ENCODE peak calls at places on chromosomes 2 and 18, in four cellular contexts. O is WTC11, C is SK-N-SH, U is K562. Q is an unnamed sample.

GRCh38 chr2:69083126-69083733 is 70.3 kb downstream of the ANTXR1 start:
- DNase-seq in O (no peak), U (no peak), C (no peak), Q (peak)

GRCh38 chr2:120767486-120768005 is 31.9 kb downstream of the GLI2 start:
- DNase-seq in C (no peak), U (no peak), O (peak), Q (no peak)

GRCh38 chr18:49846718-49847470 is 33.6 kb upstream of the ACAA2 start:
- DNase-seq in O (no peak), U (no peak), C (no peak), Q (no peak)

GRCh38 chr2:240467149-240467642 is 31.7 kb downstream of the GPC1 start:
- DNase-seq in U (no peak), O (no peak), C (peak), Q (no peak)

GRCh38 chr2:68689553-68690537 is 44.8 kb upstream of the ARHGAP25 start:
- DNase-seq in U (no peak), O (no peak), C (no peak), Q (no peak)

GRCh38 chr2:45739796-45740485 is 88.5 kb downstream of the PRKCE start:
- DNase-seq in O (no peak), U (no peak), C (no peak), Q (no peak)

GRCh38 chr18:68489018-68489792 is 225.7 kb downstream of the TMX3 start:
- DNase-seq in O (peak), U (no peak), C (no peak), Q (no peak)

GRCh38 chr18:71168576-71169145 is 879.8 kb downstream of the SOCS6 start:
- DNase-seq in U (no peak), C (no peak), O (no peak), Q (no peak)

GRCh38 chr2:42958036-42958370 is 165.6 kb upstream of the HAAO start:
- DNase-seq in C (no peak), O (no peak), U (no peak), Q (no peak)

GRCh38 chr18:72544092-72544886 is at the start of gene CBLN2:
- DNase-seq in O (peak), C (peak), U (peak), Q (peak)

GRCh38 chr2:178761759-178762371 is 45.4 kb downstream of the TTN start:
- DNase-seq in O (peak), C (peak), U (peak), Q (peak)

GRCh38 chr2:202099515-202099914 is 26.5 kb downstream of the KIAA2012 start:
- DNase-seq in U (no peak), C (no peak), O (no peak), Q (no peak)

GRCh38 chr2:68908392-68908970 is 37.3 kb upstream of the BMP10 start:
- DNase-seq in U (peak), C (no peak), O (peak), Q (no peak)

GRCh38 chr2:159892990-159893389 is 95.0 kb upstream of the CD302 start:
- DNase-seq in O (no peak), U (no peak), C (no peak), Q (no peak)

GRCh38 chr2:142965464-142965863 is 88.0 kb downstream of the KYNU start:
- DNase-seq in C (no peak), O (no peak), U (no peak), Q (no peak)

GRCh38 chr18:13823707-13824395 is at the start of gene MC5R:
- DNase-seq in U (peak), O (peak), C (peak), Q (peak)

GRCh38 chr18:9477509-9477908 is 2.2 kb downstream of the RALBP1 start:
- DNase-seq in O (no peak), C (no peak), U (peak), Q (no peak)

GRCh38 chr2:241933175-241933911 is 63.8 kb downstream of the RTP5 start:
- DNase-seq in O (no peak), U (no peak), C (no peak), Q (no peak)

GRCh38 chr18:49001111-49001510 is 50.3 kb upstream of the SMAD7 start:
- DNase-seq in O (no peak), U (no peak), C (no peak), Q (no peak)

GRCh38 chr2:128638311-128638710 is 319.6 kb upstream of the HS6ST1 start:
- DNase-seq in C (no peak), U (no peak), O (no peak), Q (no peak)

GRCh38 chr18:48151421-48152095 is 221.1 kb upstream of the SMAD2 start:
- DNase-seq in C (no peak), U (no peak), O (no peak), Q (no peak)

GRCh38 chr2:230762317-230762896 is 49.8 kb downstream of the CAB39 start:
- DNase-seq in C (peak), U (peak), O (peak), Q (peak)

GRCh38 chr2:141957827-141958440 is 172.9 kb downstream of the LRP1B start:
- DNase-seq in C (no peak), U (no peak), O (no peak), Q (no peak)

GRCh38 chr2:215396595-215397313 is 39.1 kb downstream of the FN1 start:
- DNase-seq in O (no peak), C (no peak), U (no peak), Q (no peak)

GRCh38 chr2:41197781-41198180 is 745.9 kb upstream of the SLC8A1 start:
- DNase-seq in C (no peak), O (no peak), U (no peak), Q (no peak)

GRCh38 chr2:41199320-41199719 is 747.4 kb upstream of the SLC8A1 start:
- DNase-seq in C (no peak), O (no peak), U (no peak), Q (no peak)

DNA sequence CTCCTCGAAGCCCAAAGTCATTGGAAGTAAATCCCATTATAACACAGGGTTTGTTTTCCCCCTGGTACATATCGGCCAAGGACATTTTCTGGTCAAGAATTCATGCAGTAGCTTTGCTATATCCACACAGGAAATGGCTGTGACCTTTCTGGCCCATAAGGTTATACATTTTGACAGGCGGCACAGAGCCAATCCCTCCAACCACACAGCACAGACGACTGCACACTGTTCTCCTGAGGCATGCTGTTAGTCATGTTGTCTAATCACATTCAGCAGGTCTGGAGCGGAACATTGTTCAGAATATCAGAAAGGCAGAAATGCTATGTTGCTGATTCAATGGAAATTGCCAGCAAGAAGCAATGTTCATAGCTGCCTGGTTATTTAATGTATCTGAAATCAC is 742.3 kb upstream of the SLC8A1 start:
- DNase-seq in C (peak), O (no peak), U (no peak), Q (peak)
- TF ChIP-seq FOXJ3 in C (peak), O (no peak), U (no peak), Q (no peak)

GRCh38 chr2:174014699-174015070 is 49.5 kb upstream of the SP3 start:
- DNase-seq in C (peak), O (no peak), U (no peak), Q (no peak)

GRCh38 chr2:174014021-174014698 is 49.0 kb upstream of the SP3 start:
- DNase-seq in O (no peak), C (no peak), U (no peak), Q (no peak)

GRCh38 chr2:174013310-174013751 is 48.2 kb upstream of the SP3 start:
- DNase-seq in U (no peak), C (no peak), O (peak), Q (no peak)

GRCh38 chr2:174011796-174012195 is 46.6 kb upstream of the SP3 start:
- DNase-seq in U (no peak), O (no peak), C (no peak), Q (no peak)

DNA sequence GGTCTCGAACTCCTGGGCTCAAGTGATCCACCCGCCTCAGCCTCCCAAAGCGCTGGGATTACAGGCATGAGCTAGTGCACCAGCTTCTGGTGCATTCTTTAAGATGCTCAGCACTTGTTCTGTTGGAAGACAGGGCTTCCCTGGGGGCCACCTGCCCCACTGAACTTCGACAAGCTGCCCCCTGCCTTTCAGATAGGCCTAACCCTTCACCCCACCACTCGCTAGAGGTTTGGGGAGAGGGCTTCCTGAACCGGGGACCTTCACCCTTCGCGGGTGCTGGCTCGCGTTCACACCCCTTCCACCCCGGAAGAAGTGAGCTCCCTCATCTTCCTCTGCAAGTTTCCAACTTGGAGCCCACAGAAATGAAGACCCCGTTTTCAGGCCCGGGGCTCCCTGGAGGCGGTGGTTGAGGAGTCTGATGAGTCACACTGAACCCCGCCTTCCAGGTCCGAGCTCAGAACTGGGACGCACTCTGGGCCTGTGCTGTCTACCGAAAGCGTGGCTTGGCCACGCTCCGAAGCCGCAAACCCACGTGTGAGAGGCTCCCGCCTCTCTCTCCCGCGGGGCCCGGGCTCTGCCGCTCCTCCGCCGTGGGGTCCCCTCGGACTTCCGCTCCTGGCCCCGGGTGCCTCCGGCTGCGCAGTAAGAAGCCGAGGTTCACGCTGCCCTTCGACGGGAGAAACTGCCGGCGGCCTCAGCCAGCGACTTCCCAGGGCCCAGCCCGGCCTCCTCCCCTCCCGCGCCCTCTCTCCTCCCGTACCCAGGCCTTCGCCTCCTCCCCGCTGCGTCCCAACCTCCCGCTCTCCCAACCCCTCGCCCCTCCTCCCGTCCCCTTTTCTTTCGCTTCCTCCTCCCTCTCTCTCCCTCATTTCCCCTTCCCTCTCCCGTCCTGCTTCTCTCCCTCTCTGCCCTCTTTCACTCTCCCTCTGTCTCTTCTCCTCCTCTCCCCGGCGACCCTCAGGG is 47.5 kb upstream of the SP3 start:
- DNase-seq in C (no peak), O (peak), U (no peak), Q (no peak)
- TF ChIP-seq FOXJ3 in C (no peak), O (no peak), U (no peak), Q (no peak)

DNA sequence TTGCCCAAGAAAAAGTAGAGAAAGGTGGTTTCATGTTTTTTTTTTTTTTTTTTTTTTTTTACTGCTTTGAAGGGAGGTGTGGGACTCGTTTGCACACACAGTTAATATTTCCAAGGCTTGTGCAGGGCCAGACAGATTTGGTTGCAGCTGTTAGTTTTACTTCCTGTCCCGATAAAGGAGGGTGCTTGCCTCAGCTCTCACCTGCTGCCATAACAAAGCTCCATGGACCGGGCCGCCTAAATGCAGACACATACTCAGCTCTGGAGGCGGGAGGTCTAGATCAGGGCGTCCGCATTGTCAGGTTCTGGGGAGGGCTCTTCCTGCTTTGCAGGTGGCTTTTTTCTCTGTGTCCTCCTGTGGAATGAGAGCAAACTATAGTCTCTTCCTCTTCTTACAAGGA is 69.9 kb downstream of the ODC1 start:
- DNase-seq in O (no peak), U (no peak), C (no peak), Q (no peak)
- TF ChIP-seq FOXJ3 in O (no peak), U (no peak), C (no peak), Q (no peak)

GRCh38 chr2:19073522-19073921 is 284.9 kb downstream of the OSR1 start:
- DNase-seq in C (no peak), U (no peak), O (peak), Q (peak)

GRCh38 chr2:19070866-19071265 is 287.6 kb downstream of the OSR1 start:
- DNase-seq in O (no peak), C (no peak), U (no peak), Q (no peak)

GRCh38 chr2:19072161-19072560 is 286.3 kb downstream of the OSR1 start:
- DNase-seq in C (no peak), O (no peak), U (no peak), Q (no peak)

DNA sequence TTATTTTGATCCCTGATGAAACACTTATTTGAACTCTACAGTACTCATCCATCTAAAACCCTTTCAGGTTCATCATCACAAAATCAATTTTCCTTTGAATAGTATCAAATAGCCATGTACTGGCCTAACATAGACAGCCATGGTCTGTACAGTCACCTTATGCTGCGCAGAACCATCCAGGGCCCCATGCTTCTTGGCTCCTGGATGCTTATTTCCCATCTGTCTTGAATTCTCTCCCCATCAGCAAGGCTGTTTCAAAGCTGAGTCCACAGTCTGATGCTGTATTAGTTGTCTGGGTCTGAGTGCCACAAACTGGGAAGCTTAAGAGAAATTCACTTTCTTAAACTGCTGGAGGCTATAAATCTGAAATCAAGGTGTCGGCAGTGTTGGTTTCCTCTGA is 290.2 kb downstream of the OSR1 start:
- DNase-seq in U (no peak), C (no peak), O (no peak), Q (no peak)
- TF ChIP-seq FOXJ3 in U (no peak), C (no peak), O (no peak), Q (no peak)

GRCh38 chr2:150417278-150417677 is 70.2 kb downstream of the RND3 start:
- DNase-seq in C (no peak), U (no peak), O (no peak), Q (no peak)
- TF ChIP-seq FOXJ3 in C (no peak), U (no peak), O (no peak), Q (no peak)

GRCh38 chr2:217849576-217849975 is 153.2 kb downstream of the TNS1 start:
- DNase-seq in O (no peak), U (no peak), C (no peak), Q (no peak)

GRCh38 chr2:217852812-217853211 is 150.0 kb downstream of the TNS1 start:
- DNase-seq in O (no peak), U (no peak), C (no peak), Q (no peak)

GRCh38 chr2:217853301-217853881 is 149.4 kb downstream of the TNS1 start:
- DNase-seq in C (no peak), O (no peak), U (no peak), Q (no peak)

GRCh38 chr2:217849154-217849553 is 153.6 kb downstream of the TNS1 start:
- DNase-seq in U (no peak), C (no peak), O (no peak), Q (no peak)

DNA sequence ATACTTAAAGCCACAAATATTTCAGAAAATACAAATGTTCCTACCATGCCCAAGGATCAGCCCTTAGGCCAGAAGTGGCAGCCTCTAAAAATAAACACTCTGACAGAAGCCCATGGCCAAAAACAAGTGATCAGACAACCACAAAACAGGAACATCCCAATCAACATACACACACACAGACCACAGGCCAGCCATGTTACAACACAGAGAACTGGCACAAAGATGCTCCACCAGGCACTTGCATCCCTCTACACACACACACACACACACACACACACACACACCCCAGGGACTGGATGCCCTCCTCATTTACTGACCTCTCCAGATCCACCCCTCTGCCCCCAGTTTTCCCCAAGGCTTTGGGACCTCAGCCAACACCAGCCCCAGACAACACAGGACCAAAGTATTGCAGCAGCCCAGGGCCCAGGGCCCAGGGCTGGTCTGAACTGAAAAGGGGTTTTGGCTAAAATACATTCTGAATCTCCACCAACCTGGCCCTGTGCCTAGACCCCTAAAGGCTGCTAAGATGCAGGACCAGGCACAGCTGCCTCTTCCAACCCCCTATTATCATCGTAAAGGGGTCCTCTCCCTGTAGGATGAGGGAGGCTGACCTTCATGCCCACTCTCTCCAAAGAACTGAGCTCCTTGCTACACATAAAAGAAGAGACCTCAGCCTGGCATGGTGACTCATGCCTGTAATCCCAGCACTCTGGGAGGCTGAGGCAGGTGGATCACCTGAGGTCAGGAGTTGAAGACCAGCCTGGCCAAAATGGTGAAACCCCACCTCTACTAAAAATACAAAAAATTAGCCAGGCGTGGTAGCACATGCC is 151.4 kb downstream of the TNS1 start:
- DNase-seq in U (no peak), C (peak), O (no peak), Q (no peak)
- TF ChIP-seq FOXJ3 in U (no peak), C (no peak), O (no peak), Q (no peak)

GRCh38 chr18:388198-388597 is 112.3 kb downstream of the COLEC12 start:
- DNase-seq in C (peak), U (no peak), O (no peak), Q (no peak)
- TF ChIP-seq FOXJ3 in C (peak), U (no peak), O (no peak), Q (no peak)

DNA sequence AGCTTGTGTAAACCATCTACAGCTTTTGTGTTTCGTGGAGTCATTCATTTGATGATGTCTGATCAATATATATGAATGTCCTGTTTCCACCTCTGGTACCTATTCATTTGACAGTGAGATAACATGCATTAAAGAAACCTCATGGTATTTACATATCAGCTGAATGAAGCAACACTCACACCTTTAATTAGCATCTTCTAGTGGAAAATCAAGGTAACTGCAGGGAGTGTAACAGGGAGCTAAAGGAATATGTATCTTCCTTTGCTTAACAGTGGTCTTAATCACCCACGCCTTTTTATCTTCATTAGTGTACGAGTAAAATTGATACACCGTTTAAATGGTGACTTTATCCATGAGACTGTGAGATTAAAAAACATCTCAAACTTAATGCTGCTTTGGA is 15.6 kb downstream of the SLC39A10 start:
- DNase-seq in O (no peak), U (no peak), C (no peak), Q (no peak)
- TF ChIP-seq FOXJ3 in O (no peak), U (no peak), C (no peak), Q (no peak)

Q was measured in HepG2.